ENCODE peak calls at places on chromosome 10, in five cellular contexts. One of them, this sample, is unnamed.

GRCh38 chr10:43231523-43232078 is 35.3 kb downstream of the RASGEF1A start:
- DNase-seq in trophoblast cell: no peak
- DNase-seq in neuronal stem cell: no peak
- DNase-seq in H1: no peak
- DNase-seq in mesenchymal stem cell: no peak
- DNase-seq in this sample: peak

GRCh38 chr10:22655312-22655973 is 58.9 kb downstream of the PIP4K2A start:
- DNase-seq in trophoblast cell: no peak
- DNase-seq in neuronal stem cell: no peak
- DNase-seq in mesenchymal stem cell: peak
- DNase-seq in H1: no peak
- DNase-seq in this sample: no peak

GRCh38 chr10:31599626-31600504 is 280.8 kb downstream of the ZEB1 start:
- DNase-seq in H1: no peak
- DNase-seq in neuronal stem cell: no peak
- DNase-seq in trophoblast cell: no peak
- DNase-seq in mesenchymal stem cell: no peak
- DNase-seq in this sample: peak

GRCh38 chr10:42934842-42935241 is 142.0 kb upstream of the RET start:
- DNase-seq in H1: no peak
- DNase-seq in neuronal stem cell: no peak
- DNase-seq in trophoblast cell: no peak
- DNase-seq in mesenchymal stem cell: no peak
- DNase-seq in this sample: no peak

GRCh38 chr10:72062341-72062740 is 26.0 kb downstream of the SPOCK2 start:
- DNase-seq in H1: no peak
- DNase-seq in trophoblast cell: no peak
- DNase-seq in neuronal stem cell: no peak
- DNase-seq in mesenchymal stem cell: peak
- DNase-seq in this sample: no peak

GRCh38 chr10:131452926-131453771 is 141.6 kb upstream of the TCERG1L start:
- DNase-seq in neuronal stem cell: peak
- DNase-seq in trophoblast cell: no peak
- DNase-seq in mesenchymal stem cell: no peak
- DNase-seq in H1: peak
- DNase-seq in this sample: peak

GRCh38 chr10:7122561-7122960 is 288.3 kb downstream of the SFMBT2 start:
- DNase-seq in H1: no peak
- DNase-seq in trophoblast cell: no peak
- DNase-seq in neuronal stem cell: no peak
- DNase-seq in mesenchymal stem cell: no peak
- DNase-seq in this sample: no peak

GRCh38 chr10:16965740-16966447 is 148.7 kb upstream of the RSU1 start:
- DNase-seq in trophoblast cell: no peak
- DNase-seq in neuronal stem cell: no peak
- DNase-seq in H1: peak
- DNase-seq in mesenchymal stem cell: peak
- DNase-seq in this sample: peak

GRCh38 chr10:50552771-50553535 is 70.8 kb downstream of the SGMS1 start:
- DNase-seq in neuronal stem cell: no peak
- DNase-seq in H1: no peak
- DNase-seq in mesenchymal stem cell: peak
- DNase-seq in trophoblast cell: no peak
- DNase-seq in this sample: no peak

GRCh38 chr10:30792025-30792424 is 162.5 kb upstream of the LYZL2 start:
- DNase-seq in mesenchymal stem cell: no peak
- DNase-seq in neuronal stem cell: no peak
- DNase-seq in trophoblast cell: no peak
- DNase-seq in H1: no peak
- DNase-seq in this sample: no peak

GRCh38 chr10:132572545-132572937 is 35.0 kb downstream of the INPP5A start:
- DNase-seq in H1: no peak
- DNase-seq in trophoblast cell: no peak
- DNase-seq in mesenchymal stem cell: peak
- DNase-seq in neuronal stem cell: no peak
- DNase-seq in this sample: no peak

GRCh38 chr10:93752761-93753160 is 5.0 kb upstream of the LGI1 start:
- DNase-seq in trophoblast cell: peak
- DNase-seq in H1: no peak
- DNase-seq in mesenchymal stem cell: peak
- DNase-seq in neuronal stem cell: no peak
- DNase-seq in this sample: no peak

GRCh38 chr10:77716943-77717735 is 79.5 kb upstream of the KCNMA1 start:
- DNase-seq in H1: no peak
- DNase-seq in mesenchymal stem cell: no peak
- DNase-seq in trophoblast cell: no peak
- DNase-seq in neuronal stem cell: no peak
- DNase-seq in this sample: no peak

GRCh38 chr10:116139886-116140285 is 133.1 kb downstream of the GFRA1 start:
- DNase-seq in neuronal stem cell: no peak
- DNase-seq in H1: no peak
- DNase-seq in trophoblast cell: no peak
- DNase-seq in mesenchymal stem cell: no peak
- DNase-seq in this sample: no peak

GRCh38 chr10:92901819-92902234 is 53.5 kb downstream of the EXOC6 start:
- DNase-seq in trophoblast cell: no peak
- DNase-seq in mesenchymal stem cell: no peak
- DNase-seq in neuronal stem cell: no peak
- DNase-seq in H1: no peak
- DNase-seq in this sample: no peak

GRCh38 chr10:18104223-18104872 is 35.9 kb upstream of the CACNB2 start:
- DNase-seq in trophoblast cell: peak
- DNase-seq in neuronal stem cell: peak
- DNase-seq in mesenchymal stem cell: peak
- DNase-seq in H1: no peak
- DNase-seq in this sample: peak

GRCh38 chr10:74021248-74022055 is 23.5 kb downstream of the VCL start:
- DNase-seq in trophoblast cell: no peak
- DNase-seq in H1: no peak
- DNase-seq in mesenchymal stem cell: peak
- DNase-seq in neuronal stem cell: no peak
- DNase-seq in this sample: no peak

GRCh38 chr10:30387646-30388243 is 38.7 kb upstream of the MTPAP start:
- DNase-seq in trophoblast cell: peak
- DNase-seq in mesenchymal stem cell: no peak
- DNase-seq in H1: no peak
- DNase-seq in neuronal stem cell: no peak
- DNase-seq in this sample: no peak

GRCh38 chr10:62044569-62044968 is 143.1 kb downstream of the ARID5B start:
- DNase-seq in neuronal stem cell: no peak
- DNase-seq in H1: no peak
- DNase-seq in trophoblast cell: no peak
- DNase-seq in mesenchymal stem cell: no peak
- DNase-seq in this sample: no peak

GRCh38 chr10:11517150-11517549 is 94.3 kb downstream of the USP6NL start:
- DNase-seq in trophoblast cell: peak
- DNase-seq in H1: no peak
- DNase-seq in mesenchymal stem cell: no peak
- DNase-seq in neuronal stem cell: no peak
- DNase-seq in this sample: no peak

GRCh38 chr10:48458662-48459048 is 146.2 kb downstream of the ARHGAP22 start:
- DNase-seq in neuronal stem cell: no peak
- DNase-seq in trophoblast cell: no peak
- DNase-seq in H1: no peak
- DNase-seq in mesenchymal stem cell: no peak
- DNase-seq in this sample: no peak

GRCh38 chr10:43068781-43069515 is 7.9 kb upstream of the RET start:
- DNase-seq in neuronal stem cell: no peak
- DNase-seq in mesenchymal stem cell: no peak
- DNase-seq in H1: no peak
- DNase-seq in trophoblast cell: no peak
- DNase-seq in this sample: no peak

GRCh38 chr10:119104653-119105024 is 726 bp downstream of the DENND10 start:
- DNase-seq in mesenchymal stem cell: peak
- DNase-seq in trophoblast cell: no peak
- DNase-seq in neuronal stem cell: peak
- DNase-seq in H1: no peak
- DNase-seq in this sample: peak

GRCh38 chr10:73888514-73888913 is 14.2 kb upstream of the CAMK2G start:
- DNase-seq in trophoblast cell: peak
- DNase-seq in H1: no peak
- DNase-seq in mesenchymal stem cell: peak
- DNase-seq in neuronal stem cell: no peak
- DNase-seq in this sample: no peak

GRCh38 chr10:101063548-101064414 is 2.0 kb downstream of the KAZALD1 start:
- DNase-seq in trophoblast cell: no peak
- DNase-seq in neuronal stem cell: no peak
- DNase-seq in mesenchymal stem cell: no peak
- DNase-seq in H1: no peak
- DNase-seq in this sample: peak

GRCh38 chr10:84267503-84268126 is 22.8 kb downstream of the RGR start:
- DNase-seq in trophoblast cell: peak
- DNase-seq in neuronal stem cell: peak
- DNase-seq in H1: peak
- DNase-seq in mesenchymal stem cell: peak
- DNase-seq in this sample: peak

GRCh38 chr10:88209837-88210552 is 346.6 kb downstream of the PTEN start:
- DNase-seq in neuronal stem cell: no peak
- DNase-seq in H1: no peak
- DNase-seq in trophoblast cell: no peak
- DNase-seq in mesenchymal stem cell: peak
- DNase-seq in this sample: no peak

GRCh38 chr10:97426776-97427570 is 982 bp downstream of the PGAM1 start:
- DNase-seq in trophoblast cell: peak
- DNase-seq in neuronal stem cell: no peak
- DNase-seq in mesenchymal stem cell: peak
- DNase-seq in H1: no peak
- DNase-seq in this sample: no peak

GRCh38 chr10:50503661-50504320 is 120.0 kb downstream of the SGMS1 start:
- DNase-seq in trophoblast cell: peak
- DNase-seq in H1: no peak
- DNase-seq in neuronal stem cell: no peak
- DNase-seq in mesenchymal stem cell: no peak
- DNase-seq in this sample: no peak

GRCh38 chr10:13453896-13454295 is 74.9 kb downstream of the BEND7 start:
- DNase-seq in trophoblast cell: no peak
- DNase-seq in H1: no peak
- DNase-seq in mesenchymal stem cell: no peak
- DNase-seq in neuronal stem cell: no peak
- DNase-seq in this sample: no peak

GRCh38 chr10:78301891-78302738 is 268.5 kb downstream of the RPS24 start:
- DNase-seq in trophoblast cell: no peak
- DNase-seq in mesenchymal stem cell: no peak
- DNase-seq in H1: no peak
- DNase-seq in neuronal stem cell: no peak
- DNase-seq in this sample: peak

GRCh38 chr10:111725035-111725434 is 458.5 kb downstream of the GPAM start:
- DNase-seq in trophoblast cell: no peak
- DNase-seq in mesenchymal stem cell: no peak
- DNase-seq in neuronal stem cell: no peak
- DNase-seq in H1: no peak
- DNase-seq in this sample: no peak
- H2BK12ac ChIP-seq in trophoblast cell: no peak
- H2BK12ac ChIP-seq in mesenchymal stem cell: no peak
- H2BK12ac ChIP-seq in neuronal stem cell: no peak
- H2BK12ac ChIP-seq in H1: no peak
- H2BK12ac ChIP-seq in this sample: no peak

GRCh38 chr10:20059084-20059835 is 243.0 kb downstream of the PLXDC2 start:
- DNase-seq in H1: no peak
- DNase-seq in mesenchymal stem cell: no peak
- DNase-seq in trophoblast cell: no peak
- DNase-seq in neuronal stem cell: no peak
- DNase-seq in this sample: no peak

GRCh38 chr10:20058135-20058534 is 241.9 kb downstream of the PLXDC2 start:
- DNase-seq in neuronal stem cell: no peak
- DNase-seq in H1: no peak
- DNase-seq in mesenchymal stem cell: no peak
- DNase-seq in trophoblast cell: no peak
- DNase-seq in this sample: no peak
- H2BK12ac ChIP-seq in neuronal stem cell: no peak
- H2BK12ac ChIP-seq in H1: no peak
- H2BK12ac ChIP-seq in mesenchymal stem cell: no peak
- H2BK12ac ChIP-seq in trophoblast cell: no peak
- H2BK12ac ChIP-seq in this sample: no peak

DNA sequence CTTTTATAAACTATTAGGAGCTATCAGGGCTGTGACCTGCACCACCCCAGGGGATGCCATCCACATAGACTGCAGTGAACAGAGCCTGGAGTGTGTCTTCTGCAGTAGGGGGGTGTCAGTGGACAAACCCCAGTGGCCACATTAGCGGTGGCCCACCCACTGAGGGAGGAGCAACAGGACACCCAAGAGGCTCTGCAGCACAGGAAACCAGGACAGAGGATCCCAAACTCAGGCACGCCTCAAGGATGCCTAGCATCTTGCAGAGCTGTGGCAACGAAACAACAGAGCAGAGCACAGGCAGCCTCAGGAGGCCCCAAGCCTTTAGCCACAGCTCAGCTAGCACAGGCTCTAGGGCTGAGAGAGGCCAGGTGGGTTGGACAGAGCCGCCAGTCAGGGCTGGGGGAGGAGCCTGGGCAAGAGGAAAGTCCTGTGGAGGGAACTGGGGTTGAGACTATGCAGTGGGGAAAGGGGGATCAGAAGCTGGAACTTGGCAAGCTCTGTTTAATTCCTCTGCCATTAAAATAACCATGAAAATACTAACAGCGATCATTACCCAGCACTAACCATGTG is 53.8 kb downstream of the GRID1 start:
- DNase-seq in H1: no peak
- DNase-seq in trophoblast cell: no peak
- DNase-seq in neuronal stem cell: peak
- DNase-seq in mesenchymal stem cell: no peak
- DNase-seq in this sample: peak
- H2BK12ac ChIP-seq in H1: no peak
- H2BK12ac ChIP-seq in trophoblast cell: no peak
- H2BK12ac ChIP-seq in neuronal stem cell: no peak
- H2BK12ac ChIP-seq in mesenchymal stem cell: no peak
- H2BK12ac ChIP-seq in this sample: no peak

GRCh38 chr10:27696466-27696865 is 49.2 kb downstream of the MKX start:
- DNase-seq in neuronal stem cell: no peak
- DNase-seq in trophoblast cell: peak
- DNase-seq in H1: no peak
- DNase-seq in mesenchymal stem cell: no peak
- DNase-seq in this sample: no peak

GRCh38 chr10:27692663-27693062 is 53.0 kb downstream of the MKX start:
- DNase-seq in H1: no peak
- DNase-seq in neuronal stem cell: no peak
- DNase-seq in mesenchymal stem cell: no peak
- DNase-seq in trophoblast cell: no peak
- DNase-seq in this sample: no peak

GRCh38 chr10:27695088-27695487 is 50.5 kb downstream of the MKX start:
- DNase-seq in mesenchymal stem cell: no peak
- DNase-seq in trophoblast cell: no peak
- DNase-seq in H1: no peak
- DNase-seq in neuronal stem cell: no peak
- DNase-seq in this sample: no peak

GRCh38 chr10:27699778-27700177 is 45.8 kb downstream of the MKX start:
- DNase-seq in neuronal stem cell: no peak
- DNase-seq in mesenchymal stem cell: no peak
- DNase-seq in H1: no peak
- DNase-seq in trophoblast cell: no peak
- DNase-seq in this sample: no peak

DNA sequence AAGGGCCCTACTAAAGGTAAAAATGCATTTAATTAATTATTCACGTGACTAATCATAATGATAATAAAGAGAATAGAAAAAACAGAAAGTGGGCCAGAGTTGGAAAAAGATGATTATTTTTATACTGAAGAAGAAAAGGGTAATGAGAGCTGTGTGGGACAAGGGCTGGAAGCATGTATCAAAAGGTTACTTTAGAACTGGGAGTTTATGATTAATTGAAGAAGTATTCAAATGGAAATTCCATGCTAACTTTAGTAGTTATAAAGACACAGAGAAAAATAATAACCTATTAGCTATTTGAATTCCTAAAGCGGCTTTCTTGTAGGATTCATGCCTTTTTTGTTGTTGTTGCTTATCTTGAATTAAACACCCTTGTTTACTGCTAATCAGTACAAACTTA is 49.9 kb downstream of the MKX start:
- DNase-seq in mesenchymal stem cell: no peak
- DNase-seq in neuronal stem cell: no peak
- DNase-seq in H1: no peak
- DNase-seq in trophoblast cell: no peak
- DNase-seq in this sample: no peak
- H2BK12ac ChIP-seq in mesenchymal stem cell: no peak
- H2BK12ac ChIP-seq in neuronal stem cell: no peak
- H2BK12ac ChIP-seq in H1: no peak
- H2BK12ac ChIP-seq in trophoblast cell: no peak
- H2BK12ac ChIP-seq in this sample: no peak